ENCODE peak calls at places on chromosomes 16 and 17, in eight cellular contexts. U is MM.1S, O is suprapubic skin, Y is gastrocnemius medialis, K is tibial artery, F is uterus, W is body of pancreas, V is tibial nerve. H is an unnamed sample.
A peak's percentile ranks its signal among the peaks of the same experiment; 100 is the strongest.

GRCh38 chr16:86863609-86864008 is 285.3 kb downstream of the FOXL1 start:
- DNase-seq in U (no peak), O (no peak), Y (no peak), K (no peak), F (no peak), W (no peak), V (no peak), H (no peak)

GRCh38 chr17:36870618-36871002 is 66.7 kb upstream of the LHX1 start:
- DNase-seq in U (no peak), O (no peak), Y (no peak), K (no peak), F (no peak), W (no peak), V (no peak), H (no peak)

GRCh38 chr16:3058173-3059030 is 7.0 kb upstream of the IL32 start:
- DNase-seq in U (peak; percentile 54), O (no peak), Y (no peak), K (peak; percentile 40), F (no peak), W (peak; percentile 72), V (peak; percentile 20), H (no peak)

GRCh38 chr16:65336169-65336568 is 214.3 kb upstream of the CDH11 start:
- DNase-seq in U (no peak), O (no peak), Y (no peak), K (no peak), F (no peak), W (no peak), V (no peak), H (peak; percentile 83)

GRCh38 chr17:77343031-77343866 is 202.5 kb downstream of the SEC14L1 start:
- DNase-seq in U (no peak), O (no peak), Y (no peak), K (no peak), F (peak; percentile 6), W (no peak), V (no peak), H (no peak)

GRCh38 chr17:65633988-65634387 is 72.5 kb upstream of the AXIN2 start:
- DNase-seq in U (no peak), O (no peak), Y (no peak), K (no peak), F (no peak), W (no peak), V (no peak), H (no peak)

GRCh38 chr17:44210342-44211192 is 8.9 kb downstream of the UBTF start:
- DNase-seq in U (peak; percentile 93), O (peak; percentile 90), Y (peak; percentile 87), K (peak; percentile 84), F (peak; percentile 89), W (peak; percentile 92), V (peak; percentile 81), H (no peak)

GRCh38 chr17:19017804-19018599 is 13.4 kb upstream of the FAM83G start:
- DNase-seq in U (no peak), O (no peak), Y (no peak), K (no peak), F (no peak), W (no peak), V (no peak), H (no peak)

GRCh38 chr16:88790312-88791150 is 5.5 kb upstream of the PIEZO1 start:
- DNase-seq in U (peak; percentile 48), O (no peak), Y (no peak), K (no peak), F (no peak), W (no peak), V (no peak), H (no peak)

DNA sequence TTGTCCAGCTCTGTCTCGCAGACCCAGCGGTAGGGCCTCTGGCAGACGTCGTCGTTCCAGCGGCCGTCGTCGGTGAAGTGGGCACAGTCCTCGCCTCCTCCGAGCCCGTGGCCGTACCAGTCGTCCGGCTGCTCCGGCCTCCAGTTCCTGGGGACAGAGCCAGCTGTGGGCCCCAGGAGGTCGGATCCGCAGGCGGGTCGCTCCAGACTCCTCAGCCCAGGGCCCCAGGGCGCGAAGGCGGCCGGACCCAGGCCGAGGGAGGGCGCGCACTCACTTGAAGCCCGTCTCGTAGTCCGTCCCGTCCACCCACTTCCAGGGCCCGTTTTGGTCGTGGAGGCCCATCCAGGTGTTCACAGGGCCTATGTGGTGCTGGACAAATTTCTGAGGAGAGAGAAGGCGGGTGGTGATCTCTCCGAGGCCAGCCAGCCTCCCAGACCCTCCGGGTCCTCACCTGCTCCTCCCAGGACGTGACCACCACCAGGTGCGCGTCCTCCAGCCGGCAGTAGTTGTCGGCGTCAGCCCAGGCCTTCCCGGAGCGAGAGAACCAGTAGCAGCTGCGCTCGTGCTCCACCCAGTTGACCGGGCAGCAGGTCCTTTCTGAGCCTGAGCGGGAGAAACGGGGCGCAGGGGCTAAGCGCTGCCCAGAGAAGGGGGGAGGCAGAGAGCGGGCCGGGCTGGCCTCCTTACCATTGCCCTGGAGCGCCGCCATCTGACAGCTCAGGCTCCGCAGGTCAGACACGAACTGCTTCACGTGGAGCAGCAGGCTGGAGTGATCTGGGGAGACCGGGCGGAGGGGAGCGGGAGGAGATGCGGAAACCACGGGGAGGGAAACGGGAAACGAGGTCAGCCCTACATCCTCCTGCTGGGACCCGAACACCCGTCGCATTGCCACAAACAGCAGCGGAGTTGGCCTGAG is 5.2 kb downstream of the ASGR1 start:
- DNase-seq in U (no peak), O (peak; percentile 62), Y (peak; percentile 33), K (peak; percentile 63), F (no peak), W (peak; percentile 67), V (peak; percentile 52), H (no peak)
- H3K4me3 ChIP-seq in U (no peak overlapping the region), O (peak overlapping the region; percentile 31), Y (no peak overlapping the region), K (peak overlapping the region; percentile 14), F (no peak overlapping the region), W (no peak overlapping the region), V (peak overlapping the region; percentile 28), H (no peak overlapping the region)

GRCh38 chr17:42670199-42670924 is 6.4 kb downstream of the PLEKHH3 start:
- DNase-seq in U (peak; percentile 3), O (no peak), Y (no peak), K (no peak), F (peak; percentile 20), W (no peak), V (no peak), H (no peak)
- TF ChIP-seq CTCF in U (no peak), O (no peak), Y (no peak), K (no peak), F (no peak), W (no peak), V (no peak), H (no peak)

GRCh38 chr17:80529104-80529903 is 15.3 kb upstream of the RPTOR start:
- DNase-seq in U (no peak), O (no peak), Y (peak; percentile 83), K (no peak), F (peak; percentile 19), W (no peak), V (no peak), H (no peak)
- H3K36me3 ChIP-seq in U (no peaks in the 10 kb centered on the region), O (no peaks in the 10 kb centered on the region), Y (no peaks in the 10 kb centered on the region), K (no peaks in the 10 kb centered on the region), F (no peaks in the 10 kb centered on the region), W (no peaks in the 10 kb centered on the region), V (no peaks in the 10 kb centered on the region), H (no peaks in the 10 kb centered on the region)

DNA sequence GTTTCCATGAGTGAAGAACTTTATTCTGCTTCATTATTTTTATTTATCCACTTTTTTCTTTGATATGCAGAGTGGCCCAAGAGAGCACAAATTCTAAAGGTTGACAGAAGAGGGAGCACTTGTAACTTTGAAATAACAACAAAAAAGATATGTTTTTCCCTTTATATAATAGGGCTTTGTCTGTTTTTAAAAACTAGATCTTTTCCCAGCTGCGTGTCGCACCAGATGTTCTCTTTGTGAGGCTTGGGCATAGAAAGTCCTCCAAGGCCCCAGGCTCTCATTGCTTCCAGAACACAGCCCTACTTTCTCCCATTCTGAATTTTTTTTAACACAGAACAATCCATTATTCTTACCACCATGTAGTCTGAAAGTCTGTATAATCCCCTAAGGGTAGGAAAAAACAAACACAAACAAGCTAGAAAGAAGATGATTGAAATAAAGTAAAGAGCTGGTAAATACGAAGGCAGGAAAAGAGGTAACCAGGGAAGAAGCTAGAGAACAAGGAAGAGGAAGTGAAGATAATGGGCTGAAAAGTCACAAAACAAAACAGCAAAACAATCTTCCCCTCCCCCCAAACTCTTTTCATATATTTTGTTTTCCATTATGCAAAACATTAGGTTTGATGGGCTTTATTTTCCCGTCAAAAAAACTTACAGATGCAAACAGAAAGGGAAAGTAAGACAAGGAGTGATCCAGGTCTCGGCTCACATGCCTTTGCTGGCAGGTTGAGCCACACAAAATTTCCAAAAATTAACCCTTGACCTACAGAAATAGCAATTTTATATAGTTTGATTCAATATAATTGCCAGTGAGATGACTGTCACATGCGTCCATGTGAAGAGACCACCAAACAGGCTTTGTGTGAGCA is 160.3 kb downstream of the ABCA8 start:
- DNase-seq in U (peak; percentile 40), O (no peak), Y (no peak), K (peak; percentile 35), F (no peak), W (no peak), V (peak; percentile 50), H (no peak)
- H3K4me3 ChIP-seq in U (peak overlapping the region; percentile 48), O (peak overlapping the region; percentile 21), Y (peak overlapping the region; percentile 24), K (no peak overlapping the region), F (no peak overlapping the region), W (no peak overlapping the region), V (peak overlapping the region; percentile 24), H (no peak overlapping the region)

DNA sequence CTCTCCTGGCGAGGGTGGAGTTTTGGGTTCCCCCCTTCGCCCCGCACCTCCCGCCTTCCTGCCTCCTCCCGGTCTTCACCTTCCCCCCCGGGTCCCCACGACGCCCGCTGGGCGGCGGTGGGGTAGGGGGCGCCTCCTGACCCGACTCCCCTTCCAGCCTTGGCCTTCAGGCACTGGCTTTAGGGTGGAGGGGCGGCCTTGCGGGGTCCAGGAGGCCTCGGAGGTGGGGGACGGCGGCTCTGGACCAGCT is 2.4 kb downstream of the SLC16A3 start:
- DNase-seq in U (no peak), O (no peak), Y (no peak), K (no peak), F (no peak), W (no peak), V (no peak), H (no peak)
- TF ChIP-seq CTCF in U (no peak), O (no peak), Y (no peak), K (no peak), F (no peak), W (no peak), V (no peak), H (no peak)

DNA sequence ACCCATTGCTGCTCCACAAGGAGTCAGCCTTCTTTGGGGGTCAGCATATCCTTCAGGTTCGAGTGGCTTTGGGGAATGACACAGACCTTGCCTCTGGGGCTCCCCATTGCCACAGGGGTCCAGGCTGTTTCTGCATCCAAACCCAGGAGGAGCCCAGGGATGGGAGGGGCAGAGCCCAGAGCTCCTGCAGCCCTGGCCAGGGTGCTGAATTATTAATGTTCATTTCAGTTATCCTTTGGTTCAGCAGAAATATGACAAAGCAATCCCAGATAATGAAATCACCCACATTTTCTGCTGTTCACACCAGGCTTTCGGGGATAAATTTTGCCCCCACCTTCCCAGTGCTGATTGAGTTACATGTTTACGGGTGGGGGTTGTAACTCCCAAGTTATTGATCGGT is 240.1 kb upstream of the N4BP1 start:
- DNase-seq in U (no peak), O (no peak), Y (no peak), K (no peak), F (no peak), W (no peak), V (no peak), H (no peak)
- H3K36me3 ChIP-seq in U (no peaks in the 10 kb centered on the region), O (no peaks in the 10 kb centered on the region), Y (no peaks in the 10 kb centered on the region), K (no peaks in the 10 kb centered on the region), F (no peaks in the 10 kb centered on the region), W (no peaks in the 10 kb centered on the region), V (no peaks in the 10 kb centered on the region), H (no peaks in the 10 kb centered on the region)

H was measured in BJ.